ENCODE peak calls at places on chromosomes 1 and 21, in five cellular contexts. Y, V, E, K and C are unnamed samples.
A peak's percentile ranks its signal among the peaks of the same experiment; 100 is the strongest.

GRCh38 chr1:99269321-99269720 is 5.0 kb downstream of the PLPPR4 start:
- DNase-seq in Y (no peak), V (no peak), E (no peak), K (no peak), C (no peak)

GRCh38 chr1:46520063-46520911 is 30.7 kb downstream of the DMBX1 start:
- DNase-seq in Y (peak; percentile 64), V (peak; percentile 23), E (peak; percentile 66), K (no peak), C (peak; percentile 64)

GRCh38 chr1:79074975-79075374 is 68.4 kb upstream of the ADGRL4 start:
- DNase-seq in Y (no peak), V (no peak), E (no peak), K (no peak), C (no peak)

GRCh38 chr1:76086597-76086996 is 12.1 kb downstream of the ST6GALNAC3 start:
- DNase-seq in Y (no peak), V (no peak), E (no peak), K (no peak), C (no peak)

GRCh38 chr1:174157157-174157806 is 2.0 kb upstream of the RABGAP1L start:
- DNase-seq in Y (no peak), V (no peak), E (peak; percentile 26), K (no peak), C (no peak)

GRCh38 chr21:24649691-24650090 is 957.6 kb downstream of the MRPL39 start:
- DNase-seq in Y (no peak), V (no peak), E (no peak), K (no peak), C (no peak)

GRCh38 chr1:176552217-176552974 is 89.4 kb downstream of the PAPPA2 start:
- DNase-seq in Y (peak; percentile 35), V (no peak), E (no peak), K (no peak), C (no peak)

GRCh38 chr1:97270508-97271307 is 549.1 kb downstream of the PTBP2 start:
- DNase-seq in Y (no peak), V (no peak), E (no peak), K (peak; percentile 7), C (no peak)

GRCh38 chr1:237938553-237938952 is 47.8 kb upstream of the ZP4 start:
- DNase-seq in Y (peak; percentile 84), V (no peak), E (peak; percentile 48), K (no peak), C (no peak)

GRCh38 chr1:246597971-246598370 is 31.7 kb downstream of the CNST start:
- DNase-seq in Y (no peak), V (no peak), E (no peak), K (no peak), C (no peak)
- TF ChIP-seq REST in Y (no peak), V (no peak), E (no peak), K (no peak), C (no peak)

GRCh38 chr1:246428542-246429308 is 78.4 kb downstream of the SMYD3 start:
- DNase-seq in Y (peak; percentile 17), V (peak; percentile 2), E (no peak), K (no peak), C (no peak)

GRCh38 chr1:246425139-246425794 is 81.8 kb downstream of the SMYD3 start:
- DNase-seq in Y (peak; percentile 29), V (no peak), E (no peak), K (no peak), C (no peak)

GRCh38 chr1:246427611-246428010 is 79.5 kb downstream of the SMYD3 start:
- DNase-seq in Y (no peak), V (no peak), E (no peak), K (no peak), C (no peak)

DNA sequence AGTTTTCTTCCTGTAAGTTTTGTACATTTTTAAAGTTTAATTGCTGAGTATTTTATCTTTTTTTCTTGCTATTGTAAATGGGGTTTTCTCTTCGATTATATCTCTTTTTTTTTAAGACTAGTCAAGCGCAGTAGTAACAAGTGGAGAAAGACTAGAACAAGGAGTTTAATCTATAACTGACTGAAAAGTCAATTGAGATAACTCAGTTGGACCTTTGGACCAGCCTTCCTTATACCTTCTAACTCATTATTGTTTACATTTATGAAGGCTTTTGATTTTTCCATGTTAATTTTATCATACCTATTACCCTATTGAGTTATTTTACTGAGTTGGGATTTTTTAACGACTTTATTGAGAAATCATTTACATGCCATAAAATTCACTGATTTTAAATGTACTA is 81.2 kb downstream of the SMYD3 start:
- DNase-seq in Y (no peak), V (no peak), E (no peak), K (no peak), C (no peak)
- TF ChIP-seq REST in Y (no peak), V (no peak), E (no peak), K (no peak), C (no peak)

GRCh38 chr1:206025283-206025820 is 1.7 kb upstream of the CTSE start:
- DNase-seq in Y (no peak), V (no peak), E (no peak), K (no peak), C (no peak)

GRCh38 chr1:206035027-206035426 is 11.3 kb upstream of the CTSE start:
- DNase-seq in Y (no peak), V (no peak), E (no peak), K (no peak), C (no peak)

GRCh38 chr1:206029484-206029883 is 5.8 kb upstream of the CTSE start:
- DNase-seq in Y (no peak), V (no peak), E (no peak), K (no peak), C (no peak)

GRCh38 chr1:206032356-206033140 is 8.9 kb upstream of the CTSE start:
- DNase-seq in Y (no peak), V (no peak), E (no peak), K (no peak), C (no peak)

DNA sequence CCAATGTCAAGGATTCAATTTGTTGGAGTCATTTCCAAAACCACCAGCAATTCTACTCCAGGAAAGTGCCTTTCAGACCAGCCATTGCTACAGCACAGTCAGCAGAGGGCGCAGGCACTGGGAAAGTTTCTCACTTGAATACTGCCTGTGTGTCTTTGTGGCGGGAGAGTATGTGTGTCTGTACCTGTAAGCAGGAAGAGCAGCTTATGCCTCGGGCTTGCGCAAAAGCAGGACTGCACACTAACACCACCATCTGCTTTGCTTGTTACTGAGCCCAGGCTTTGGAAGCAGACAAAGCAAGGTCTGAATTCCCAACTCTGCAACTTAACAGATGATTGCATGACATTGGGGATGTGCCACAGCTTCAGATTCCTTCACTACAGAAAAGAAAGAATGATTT is 7.0 kb upstream of the CTSE start:
- DNase-seq in Y (peak; percentile 87), V (peak; percentile 74), E (peak; percentile 43), K (peak; percentile 59), C (peak; percentile 83)
- TF ChIP-seq REST in Y (no peak), V (no peak), E (no peak), K (no peak), C (no peak)

GRCh38 chr21:45290948-45291612 is 3.4 kb upstream of the POFUT2 start:
- DNase-seq in Y (no peak), V (no peak), E (no peak), K (peak; percentile 30), C (no peak)
- TF ChIP-seq REST in Y (no peak), V (no peak), E (no peak), K (no peak), C (no peak)

GRCh38 chr1:246271516-246271915 is 235.6 kb downstream of the SMYD3 start:
- DNase-seq in Y (no peak), V (no peak), E (no peak), K (no peak), C (no peak)
- TF ChIP-seq REST in Y (no peak), V (no peak), E (no peak), K (no peak), C (no peak)

DNA sequence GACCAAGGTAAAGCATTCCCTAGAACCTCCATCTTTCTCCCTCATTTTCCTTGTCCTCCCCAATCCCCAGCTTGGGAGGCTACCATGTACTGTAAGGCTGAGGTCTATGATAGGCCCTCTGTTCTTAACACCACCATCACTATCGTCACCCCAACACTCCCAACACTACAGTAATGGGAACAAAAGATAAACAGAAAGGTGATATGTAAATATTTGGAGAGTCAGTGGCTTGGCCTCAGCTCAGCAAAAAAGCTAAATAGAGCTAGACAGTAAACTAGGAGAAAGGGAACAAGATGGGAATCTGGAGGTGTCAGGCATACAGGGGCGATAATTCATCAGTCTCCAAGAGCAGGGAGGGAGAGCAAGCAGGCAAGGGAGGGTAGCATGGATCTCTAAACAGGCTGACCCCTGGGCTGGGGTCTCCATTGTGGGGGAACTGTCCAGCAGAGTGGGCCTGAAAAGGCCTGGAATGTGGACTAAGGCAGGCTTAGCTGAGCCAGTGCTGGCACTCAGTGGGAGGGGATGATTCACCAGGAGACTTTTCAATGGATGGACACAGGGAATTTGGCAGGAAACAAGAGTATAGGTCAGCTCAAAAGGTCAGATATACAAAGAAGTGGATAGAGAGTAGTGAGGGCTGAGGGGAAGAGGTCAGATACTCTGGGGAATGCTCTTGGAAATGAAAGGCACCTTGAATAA is 6.7 kb downstream of the WNT2B start:
- DNase-seq in Y (peak; percentile 61), V (no peak), E (no peak), K (no peak), C (no peak)
- TF ChIP-seq REST in Y (peak; percentile 72), V (no peak), E (peak; percentile 78), K (peak; percentile 96), C (peak; percentile 33)

GRCh38 chr1:173057984-173058383 is 7.2 kb upstream of the TNFSF18 start:
- DNase-seq in Y (no peak), V (no peak), E (no peak), K (no peak), C (no peak)

GRCh38 chr1:173056355-173056754 is 5.6 kb upstream of the TNFSF18 start:
- DNase-seq in Y (no peak), V (no peak), E (no peak), K (no peak), C (no peak)

GRCh38 chr1:173064011-173064410 is 13.3 kb upstream of the TNFSF18 start:
- DNase-seq in Y (no peak), V (no peak), E (no peak), K (no peak), C (no peak)

GRCh38 chr1:173062156-173062938 is 11.6 kb upstream of the TNFSF18 start:
- DNase-seq in Y (no peak), V (no peak), E (no peak), K (no peak), C (peak; percentile 29)
- TF ChIP-seq REST in Y (no peak), V (no peak), E (no peak), K (no peak), C (no peak)

DNA sequence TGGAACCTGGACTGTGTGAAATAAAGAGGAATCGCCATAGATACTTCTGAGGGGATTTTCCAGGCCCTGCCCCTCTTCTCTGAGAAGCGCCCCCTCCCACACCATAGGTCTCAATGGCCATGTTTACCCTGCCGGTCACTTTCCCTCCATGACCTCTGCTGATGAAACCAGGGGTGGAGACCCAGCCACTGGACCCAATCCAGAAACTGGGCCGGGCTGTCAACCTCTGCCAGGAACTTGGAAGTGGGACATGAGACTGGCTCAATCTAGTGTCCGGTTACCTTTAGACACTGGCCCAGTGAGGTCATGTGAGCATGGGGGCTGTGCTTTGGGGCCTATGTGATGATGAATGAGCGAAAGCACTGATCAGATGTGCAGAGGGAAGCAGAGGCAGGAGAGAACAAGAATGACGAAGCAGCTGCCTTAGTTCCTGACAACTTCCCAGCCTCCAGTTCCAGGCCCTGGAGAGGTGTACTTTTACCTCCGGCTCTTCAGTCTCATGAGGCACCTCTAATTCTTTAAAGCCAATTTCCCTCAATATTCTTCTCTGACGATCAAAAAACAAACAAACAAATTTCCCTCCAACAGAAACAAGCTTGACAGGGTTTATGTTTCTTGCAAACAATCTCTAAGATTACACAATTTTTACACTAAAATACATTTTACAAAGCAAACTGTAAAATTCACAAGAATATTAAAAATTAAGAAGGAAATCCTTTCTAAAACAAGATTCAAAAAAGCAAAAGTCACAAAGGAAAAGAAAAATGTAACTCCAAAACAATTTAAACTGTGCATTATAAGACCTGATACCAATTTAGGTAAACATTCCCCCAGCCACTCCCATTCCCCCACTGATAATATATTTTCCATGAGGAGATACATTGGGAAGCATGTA is 4.8 kb downstream of the ASAP3 start:
- DNase-seq in Y (no peak), V (no peak), E (peak; percentile 87), K (no peak), C (peak; percentile 50)
- TF ChIP-seq REST in Y (no peak), V (no peak), E (peak; percentile 57), K (no peak), C (no peak)